ENCODE peak calls at places on chromosomes 4 and X, in seven cellular contexts. One of them, this sample, is unnamed.

GRCh38 chr4:6578221-6578620 is 3.2 kb downstream of the MAN2B2 start:
- DNase-seq in stimulated activated CD4-positive, alpha-beta T cell treated with anti-CD3 and anti-CD28 coated beads, Interleukin-2, amount 100 ng/mL, for 48 hours: no peak
- DNase-seq in hepatocyte: no peak
- DNase-seq in right lobe of liver: no peak
- DNase-seq in endodermal cell: no peak
- DNase-seq in choroid plexus epithelial cell: no peak
- DNase-seq in AG08396: no peak
- DNase-seq in this sample: no peak

GRCh38 chr4:125975861-125976397 is 661.2 kb downstream of the FAT4 start:
- DNase-seq in right lobe of liver: no peak
- DNase-seq in choroid plexus epithelial cell: no peak
- DNase-seq in hepatocyte: no peak
- DNase-seq in stimulated activated CD4-positive, alpha-beta T cell treated with anti-CD3 and anti-CD28 coated beads, Interleukin-2, amount 100 ng/mL, for 48 hours: no peak
- DNase-seq in endodermal cell: no peak
- DNase-seq in AG08396: no peak
- DNase-seq in this sample: no peak

GRCh38 chr4:7872264-7872771 is 67.3 kb downstream of the AFAP1 start:
- DNase-seq in AG08396: peak; percentile 59
- DNase-seq in endodermal cell: no peak
- DNase-seq in hepatocyte: peak; percentile 19
- DNase-seq in choroid plexus epithelial cell: peak; percentile 97
- DNase-seq in stimulated activated CD4-positive, alpha-beta T cell treated with anti-CD3 and anti-CD28 coated beads, Interleukin-2, amount 100 ng/mL, for 48 hours: no peak
- DNase-seq in right lobe of liver: no peak
- DNase-seq in this sample: peak; percentile 78

GRCh38 chr4:150820409-150820808 is 194.7 kb downstream of the LRBA start:
- DNase-seq in hepatocyte: no peak
- DNase-seq in AG08396: no peak
- DNase-seq in choroid plexus epithelial cell: no peak
- DNase-seq in stimulated activated CD4-positive, alpha-beta T cell treated with anti-CD3 and anti-CD28 coated beads, Interleukin-2, amount 100 ng/mL, for 48 hours: no peak
- DNase-seq in endodermal cell: no peak
- DNase-seq in right lobe of liver: no peak
- DNase-seq in this sample: no peak

GRCh38 chrX:153984351-153985178 is 12.0 kb downstream of the TMEM187 start:
- DNase-seq in hepatocyte: no peak
- DNase-seq in right lobe of liver: no peak
- DNase-seq in endodermal cell: no peak
- DNase-seq in stimulated activated CD4-positive, alpha-beta T cell treated with anti-CD3 and anti-CD28 coated beads, Interleukin-2, amount 100 ng/mL, for 48 hours: no peak
- DNase-seq in AG08396: no peak
- DNase-seq in choroid plexus epithelial cell: no peak
- DNase-seq in this sample: peak; percentile 59

GRCh38 chrX:140440891-140441290 is 64.0 kb downstream of the SOX3 start:
- DNase-seq in right lobe of liver: no peak
- DNase-seq in choroid plexus epithelial cell: no peak
- DNase-seq in endodermal cell: peak; percentile 68
- DNase-seq in hepatocyte: peak; percentile 32
- DNase-seq in AG08396: peak; percentile 22
- DNase-seq in stimulated activated CD4-positive, alpha-beta T cell treated with anti-CD3 and anti-CD28 coated beads, Interleukin-2, amount 100 ng/mL, for 48 hours: no peak
- DNase-seq in this sample: no peak

GRCh38 chr4:20883231-20883630 is 183.0 kb downstream of the PACRGL start:
- DNase-seq in choroid plexus epithelial cell: no peak
- DNase-seq in endodermal cell: no peak
- DNase-seq in stimulated activated CD4-positive, alpha-beta T cell treated with anti-CD3 and anti-CD28 coated beads, Interleukin-2, amount 100 ng/mL, for 48 hours: no peak
- DNase-seq in AG08396: no peak
- DNase-seq in hepatocyte: peak; percentile 50
- DNase-seq in right lobe of liver: no peak
- DNase-seq in this sample: no peak

GRCh38 chr4:1767058-1767769 is 25.9 kb upstream of the FGFR3 start:
- DNase-seq in endodermal cell: peak; percentile 93
- DNase-seq in stimulated activated CD4-positive, alpha-beta T cell treated with anti-CD3 and anti-CD28 coated beads, Interleukin-2, amount 100 ng/mL, for 48 hours: no peak
- DNase-seq in AG08396: peak; percentile 58
- DNase-seq in choroid plexus epithelial cell: no peak
- DNase-seq in right lobe of liver: no peak
- DNase-seq in hepatocyte: peak; percentile 84
- DNase-seq in this sample: no peak

GRCh38 chr4:142144813-142145212 is 508.4 kb downstream of the IL15 start:
- DNase-seq in AG08396: no peak
- DNase-seq in right lobe of liver: no peak
- DNase-seq in endodermal cell: no peak
- DNase-seq in stimulated activated CD4-positive, alpha-beta T cell treated with anti-CD3 and anti-CD28 coated beads, Interleukin-2, amount 100 ng/mL, for 48 hours: no peak
- DNase-seq in choroid plexus epithelial cell: no peak
- DNase-seq in hepatocyte: no peak
- DNase-seq in this sample: no peak

GRCh38 chrX:15334561-15334960 is 762 bp downstream of the PIGA start:
- DNase-seq in choroid plexus epithelial cell: peak; percentile 30
- DNase-seq in AG08396: no peak
- DNase-seq in hepatocyte: no peak
- DNase-seq in stimulated activated CD4-positive, alpha-beta T cell treated with anti-CD3 and anti-CD28 coated beads, Interleukin-2, amount 100 ng/mL, for 48 hours: no peak
- DNase-seq in endodermal cell: no peak
- DNase-seq in right lobe of liver: no peak
- DNase-seq in this sample: no peak

GRCh38 chrX:71941771-71942170 is 31.1 kb downstream of the NHSL2 start:
- DNase-seq in hepatocyte: peak; percentile 49
- DNase-seq in AG08396: peak; percentile 72
- DNase-seq in right lobe of liver: no peak
- DNase-seq in endodermal cell: peak; percentile 66
- DNase-seq in stimulated activated CD4-positive, alpha-beta T cell treated with anti-CD3 and anti-CD28 coated beads, Interleukin-2, amount 100 ng/mL, for 48 hours: no peak
- DNase-seq in choroid plexus epithelial cell: peak; percentile 65
- DNase-seq in this sample: no peak

GRCh38 chrX:103309860-103310591 is 764 bp downstream of the BEX2 start:
- DNase-seq in right lobe of liver: no peak
- DNase-seq in AG08396: no peak
- DNase-seq in hepatocyte: peak; percentile 3
- DNase-seq in stimulated activated CD4-positive, alpha-beta T cell treated with anti-CD3 and anti-CD28 coated beads, Interleukin-2, amount 100 ng/mL, for 48 hours: no peak
- DNase-seq in choroid plexus epithelial cell: no peak
- DNase-seq in endodermal cell: peak; percentile 67
- DNase-seq in this sample: no peak

GRCh38 chrX:129998006-129998405 is 15.6 kb downstream of the BCORL1 start:
- DNase-seq in choroid plexus epithelial cell: no peak
- DNase-seq in endodermal cell: no peak
- DNase-seq in hepatocyte: no peak
- DNase-seq in AG08396: no peak
- DNase-seq in stimulated activated CD4-positive, alpha-beta T cell treated with anti-CD3 and anti-CD28 coated beads, Interleukin-2, amount 100 ng/mL, for 48 hours: no peak
- DNase-seq in right lobe of liver: no peak
- DNase-seq in this sample: no peak

GRCh38 chrX:34585561-34585960 is 71.5 kb downstream of the TMEM47 start:
- DNase-seq in right lobe of liver: no peak
- DNase-seq in endodermal cell: no peak
- DNase-seq in choroid plexus epithelial cell: peak; percentile 7
- DNase-seq in stimulated activated CD4-positive, alpha-beta T cell treated with anti-CD3 and anti-CD28 coated beads, Interleukin-2, amount 100 ng/mL, for 48 hours: no peak
- DNase-seq in hepatocyte: no peak
- DNase-seq in AG08396: no peak
- DNase-seq in this sample: no peak

GRCh38 chr4:162494935-162495334 is 331.1 kb upstream of the FSTL5 start:
- DNase-seq in right lobe of liver: no peak
- DNase-seq in endodermal cell: no peak
- DNase-seq in stimulated activated CD4-positive, alpha-beta T cell treated with anti-CD3 and anti-CD28 coated beads, Interleukin-2, amount 100 ng/mL, for 48 hours: no peak
- DNase-seq in AG08396: no peak
- DNase-seq in choroid plexus epithelial cell: no peak
- DNase-seq in hepatocyte: no peak
- DNase-seq in this sample: no peak

GRCh38 chrX:28205905-28206304 is 224.7 kb upstream of the DCAF8L1 start:
- DNase-seq in endodermal cell: no peak
- DNase-seq in hepatocyte: no peak
- DNase-seq in right lobe of liver: no peak
- DNase-seq in choroid plexus epithelial cell: no peak
- DNase-seq in stimulated activated CD4-positive, alpha-beta T cell treated with anti-CD3 and anti-CD28 coated beads, Interleukin-2, amount 100 ng/mL, for 48 hours: no peak
- DNase-seq in AG08396: no peak
- DNase-seq in this sample: no peak

GRCh38 chr4:147732516-147733193 is 767 bp downstream of the ARHGAP10 start:
- DNase-seq in hepatocyte: peak; percentile 64
- DNase-seq in AG08396: peak; percentile 63
- DNase-seq in stimulated activated CD4-positive, alpha-beta T cell treated with anti-CD3 and anti-CD28 coated beads, Interleukin-2, amount 100 ng/mL, for 48 hours: no peak
- DNase-seq in choroid plexus epithelial cell: peak; percentile 59
- DNase-seq in right lobe of liver: peak; percentile 40
- DNase-seq in endodermal cell: peak; percentile 86
- DNase-seq in this sample: peak; percentile 67

GRCh38 chrX:70166601-70167590 is 10.4 kb upstream of the DGAT2L6 start:
- DNase-seq in stimulated activated CD4-positive, alpha-beta T cell treated with anti-CD3 and anti-CD28 coated beads, Interleukin-2, amount 100 ng/mL, for 48 hours: no peak
- DNase-seq in right lobe of liver: no peak
- DNase-seq in choroid plexus epithelial cell: peak; percentile 71
- DNase-seq in hepatocyte: no peak
- DNase-seq in AG08396: peak; percentile 12
- DNase-seq in endodermal cell: no peak
- DNase-seq in this sample: no peak

GRCh38 chr4:126238010-126238409 is 923.3 kb downstream of the FAT4 start:
- DNase-seq in endodermal cell: no peak
- DNase-seq in choroid plexus epithelial cell: peak; percentile 17
- DNase-seq in stimulated activated CD4-positive, alpha-beta T cell treated with anti-CD3 and anti-CD28 coated beads, Interleukin-2, amount 100 ng/mL, for 48 hours: no peak
- DNase-seq in AG08396: no peak
- DNase-seq in right lobe of liver: no peak
- DNase-seq in hepatocyte: no peak
- DNase-seq in this sample: no peak

GRCh38 chr4:6804082-6804752 is 21.7 kb downstream of the KIAA0232 start:
- DNase-seq in choroid plexus epithelial cell: no peak
- DNase-seq in right lobe of liver: no peak
- DNase-seq in stimulated activated CD4-positive, alpha-beta T cell treated with anti-CD3 and anti-CD28 coated beads, Interleukin-2, amount 100 ng/mL, for 48 hours: no peak
- DNase-seq in hepatocyte: no peak
- DNase-seq in endodermal cell: no peak
- DNase-seq in AG08396: no peak
- DNase-seq in this sample: no peak

GRCh38 chr4:173039617-173040176 is 128.9 kb upstream of the GALNT7 start:
- DNase-seq in AG08396: no peak
- DNase-seq in choroid plexus epithelial cell: peak; percentile 34
- DNase-seq in right lobe of liver: no peak
- DNase-seq in hepatocyte: no peak
- DNase-seq in endodermal cell: no peak
- DNase-seq in stimulated activated CD4-positive, alpha-beta T cell treated with anti-CD3 and anti-CD28 coated beads, Interleukin-2, amount 100 ng/mL, for 48 hours: no peak
- DNase-seq in this sample: no peak

GRCh38 chr4:139922625-139923024 is 231.4 kb downstream of the MAML3 start:
- DNase-seq in endodermal cell: no peak
- DNase-seq in AG08396: peak; percentile 17
- DNase-seq in stimulated activated CD4-positive, alpha-beta T cell treated with anti-CD3 and anti-CD28 coated beads, Interleukin-2, amount 100 ng/mL, for 48 hours: no peak
- DNase-seq in right lobe of liver: no peak
- DNase-seq in hepatocyte: no peak
- DNase-seq in choroid plexus epithelial cell: no peak
- DNase-seq in this sample: no peak

GRCh38 chr4:8201341-8201781 is 2.3 kb downstream of the SH3TC1 start:
- DNase-seq in endodermal cell: no peak
- DNase-seq in stimulated activated CD4-positive, alpha-beta T cell treated with anti-CD3 and anti-CD28 coated beads, Interleukin-2, amount 100 ng/mL, for 48 hours: no peak
- DNase-seq in AG08396: no peak
- DNase-seq in right lobe of liver: peak; percentile 33
- DNase-seq in hepatocyte: no peak
- DNase-seq in choroid plexus epithelial cell: no peak
- DNase-seq in this sample: no peak

GRCh38 chrX:45806410-45807121 is 605.9 kb upstream of the DIPK2B start:
- DNase-seq in AG08396: peak; percentile 9
- DNase-seq in choroid plexus epithelial cell: peak; percentile 91
- DNase-seq in right lobe of liver: no peak
- DNase-seq in endodermal cell: no peak
- DNase-seq in hepatocyte: peak; percentile 24
- DNase-seq in stimulated activated CD4-positive, alpha-beta T cell treated with anti-CD3 and anti-CD28 coated beads, Interleukin-2, amount 100 ng/mL, for 48 hours: no peak
- DNase-seq in this sample: no peak

GRCh38 chrX:64230123-64230970 is at the start of gene ASB12:
- DNase-seq in hepatocyte: no peak
- DNase-seq in stimulated activated CD4-positive, alpha-beta T cell treated with anti-CD3 and anti-CD28 coated beads, Interleukin-2, amount 100 ng/mL, for 48 hours: no peak
- DNase-seq in endodermal cell: no peak
- DNase-seq in right lobe of liver: no peak
- DNase-seq in choroid plexus epithelial cell: no peak
- DNase-seq in AG08396: no peak
- DNase-seq in this sample: no peak

GRCh38 chrX:3451566-3451965 is 105.1 kb upstream of the MXRA5 start:
- DNase-seq in AG08396: no peak
- DNase-seq in right lobe of liver: no peak
- DNase-seq in endodermal cell: no peak
- DNase-seq in stimulated activated CD4-positive, alpha-beta T cell treated with anti-CD3 and anti-CD28 coated beads, Interleukin-2, amount 100 ng/mL, for 48 hours: no peak
- DNase-seq in choroid plexus epithelial cell: peak; percentile 2
- DNase-seq in hepatocyte: no peak
- DNase-seq in this sample: no peak

GRCh38 chr4:25801594-25801993 is 61.2 kb downstream of the SEL1L3 start:
- DNase-seq in right lobe of liver: no peak
- DNase-seq in endodermal cell: peak; percentile 38
- DNase-seq in stimulated activated CD4-positive, alpha-beta T cell treated with anti-CD3 and anti-CD28 coated beads, Interleukin-2, amount 100 ng/mL, for 48 hours: no peak
- DNase-seq in hepatocyte: no peak
- DNase-seq in choroid plexus epithelial cell: no peak
- DNase-seq in AG08396: no peak
- DNase-seq in this sample: no peak

GRCh38 chr4:166169111-166169510 is 296.1 kb downstream of the TLL1 start:
- DNase-seq in hepatocyte: peak; percentile 9
- DNase-seq in AG08396: no peak
- DNase-seq in stimulated activated CD4-positive, alpha-beta T cell treated with anti-CD3 and anti-CD28 coated beads, Interleukin-2, amount 100 ng/mL, for 48 hours: no peak
- DNase-seq in choroid plexus epithelial cell: peak; percentile 30
- DNase-seq in endodermal cell: peak; percentile 71
- DNase-seq in right lobe of liver: no peak
- DNase-seq in this sample: no peak

GRCh38 chr4:93842512-93843252 is 14.1 kb downstream of the ATOH1 start:
- DNase-seq in hepatocyte: peak; percentile 40
- DNase-seq in endodermal cell: no peak
- DNase-seq in AG08396: no peak
- DNase-seq in right lobe of liver: no peak
- DNase-seq in stimulated activated CD4-positive, alpha-beta T cell treated with anti-CD3 and anti-CD28 coated beads, Interleukin-2, amount 100 ng/mL, for 48 hours: no peak
- DNase-seq in choroid plexus epithelial cell: no peak
- DNase-seq in this sample: no peak

GRCh38 chr4:11720292-11720691 is 291.6 kb upstream of the HS3ST1 start:
- DNase-seq in choroid plexus epithelial cell: peak; percentile 74
- DNase-seq in stimulated activated CD4-positive, alpha-beta T cell treated with anti-CD3 and anti-CD28 coated beads, Interleukin-2, amount 100 ng/mL, for 48 hours: no peak
- DNase-seq in AG08396: peak; percentile 8
- DNase-seq in endodermal cell: no peak
- DNase-seq in hepatocyte: peak; percentile 71
- DNase-seq in right lobe of liver: no peak
- DNase-seq in this sample: no peak

GRCh38 chrX:41559662-41560061 is 112.5 kb downstream of the NYX start:
- DNase-seq in right lobe of liver: no peak
- DNase-seq in stimulated activated CD4-positive, alpha-beta T cell treated with anti-CD3 and anti-CD28 coated beads, Interleukin-2, amount 100 ng/mL, for 48 hours: no peak
- DNase-seq in endodermal cell: no peak
- DNase-seq in AG08396: peak; percentile 11
- DNase-seq in hepatocyte: peak; percentile 11
- DNase-seq in choroid plexus epithelial cell: peak; percentile 87
- DNase-seq in this sample: no peak

GRCh38 chrX:44896566-44897186 is 23.7 kb downstream of the KDM6A start:
- DNase-seq in hepatocyte: no peak
- DNase-seq in stimulated activated CD4-positive, alpha-beta T cell treated with anti-CD3 and anti-CD28 coated beads, Interleukin-2, amount 100 ng/mL, for 48 hours: no peak
- DNase-seq in right lobe of liver: no peak
- DNase-seq in AG08396: no peak
- DNase-seq in endodermal cell: no peak
- DNase-seq in choroid plexus epithelial cell: no peak
- DNase-seq in this sample: no peak

GRCh38 chr4:98546910-98547544 is 111.4 kb downstream of the TSPAN5 start:
- DNase-seq in AG08396: peak; percentile 61
- DNase-seq in endodermal cell: no peak
- DNase-seq in hepatocyte: no peak
- DNase-seq in choroid plexus epithelial cell: peak; percentile 83
- DNase-seq in right lobe of liver: no peak
- DNase-seq in stimulated activated CD4-positive, alpha-beta T cell treated with anti-CD3 and anti-CD28 coated beads, Interleukin-2, amount 100 ng/mL, for 48 hours: no peak
- DNase-seq in this sample: peak; percentile 56

GRCh38 chr4:58515206-58515605 is 1405.0 kb upstream of the IGFBP7 start:
- DNase-seq in right lobe of liver: no peak
- DNase-seq in hepatocyte: no peak
- DNase-seq in AG08396: no peak
- DNase-seq in choroid plexus epithelial cell: no peak
- DNase-seq in stimulated activated CD4-positive, alpha-beta T cell treated with anti-CD3 and anti-CD28 coated beads, Interleukin-2, amount 100 ng/mL, for 48 hours: no peak
- DNase-seq in endodermal cell: no peak
- DNase-seq in this sample: no peak

GRCh38 chr4:7904108-7904516 is 35.5 kb downstream of the AFAP1 start:
- DNase-seq in endodermal cell: no peak
- DNase-seq in choroid plexus epithelial cell: peak; percentile 71
- DNase-seq in hepatocyte: no peak
- DNase-seq in stimulated activated CD4-positive, alpha-beta T cell treated with anti-CD3 and anti-CD28 coated beads, Interleukin-2, amount 100 ng/mL, for 48 hours: no peak
- DNase-seq in right lobe of liver: no peak
- DNase-seq in AG08396: no peak
- DNase-seq in this sample: no peak

GRCh38 chrX:53704294-53704693 is 17.8 kb upstream of the HUWE1 start:
- DNase-seq in right lobe of liver: no peak
- DNase-seq in AG08396: no peak
- DNase-seq in choroid plexus epithelial cell: no peak
- DNase-seq in endodermal cell: no peak
- DNase-seq in hepatocyte: no peak
- DNase-seq in stimulated activated CD4-positive, alpha-beta T cell treated with anti-CD3 and anti-CD28 coated beads, Interleukin-2, amount 100 ng/mL, for 48 hours: no peak
- DNase-seq in this sample: no peak